ENCODE peak calls at places on chromosomes 16 and 17, in six cellular contexts. K is activated B cell treated with CpG ODN at 0.5 μM for 24 hours, I is psoas muscle, H is Panc1, S is PC-3, G is left cardiac atrium. O is an unnamed sample.

GRCh38 chr17:4017377-4017776 is 53.1 kb upstream of the ATP2A3 start:
- ATAC-seq in K (no peak), G (no peak), I (peak; percentile 61), H (no peak), S (no peak), O (no peak)

GRCh38 chr17:41547921-41548843 is 20.1 kb upstream of the KRT19 start:
- ATAC-seq in H (peak; percentile 86), I (peak; percentile 51), G (peak; percentile 92), K (no peak), S (peak; percentile 79), O (peak; percentile 94)

GRCh38 chr17:80753946-80754345 is 209.3 kb downstream of the RPTOR start:
- ATAC-seq in K (no peak), I (no peak), G (no peak), S (no peak), H (no peak), O (no peak)

GRCh38 chr17:76579281-76579680 is 6.4 kb downstream of the ST6GALNAC2 start:
- ATAC-seq in K (no peak), S (no peak), I (no peak), G (no peak), H (no peak), O (no peak)

GRCh38 chr17:18319604-18320256 is 4.6 kb downstream of the SMCR8 start:
- ATAC-seq in K (no peak), I (no peak), H (no peak), G (no peak), S (peak; percentile 39), O (no peak)

GRCh38 chr16:13070268-13070667 is 168.9 kb downstream of the SHISA9 start:
- ATAC-seq in K (no peak), G (no peak), S (no peak), H (no peak), I (no peak), O (no peak)

GRCh38 chr16:68384293-68385255 is 63.7 kb downstream of the SMPD3 start:
- ATAC-seq in S (no peak), I (peak; percentile 48), H (no peak), G (peak; percentile 10), K (peak; percentile 45), O (no peak)

GRCh38 chr17:72173475-72174116 is 52.8 kb downstream of the SOX9 start:
- ATAC-seq in K (no peak), G (peak; percentile 76), H (no peak), S (no peak), I (no peak), O (no peak)

GRCh38 chr16:22207715-22208360 is 1.8 kb downstream of the EEF2K start:
- ATAC-seq in G (no peak), H (no peak), S (no peak), K (no peak), I (no peak), O (no peak)

GRCh38 chr17:37774508-37774907 is 29.6 kb upstream of the HNF1B start:
- ATAC-seq in K (peak; percentile 93), H (no peak), S (no peak), G (no peak), I (no peak), O (peak; percentile 92)

GRCh38 chr17:46143827-46144236 is 49.4 kb downstream of the KANSL1 start:
- ATAC-seq in I (no peak), H (no peak), S (no peak), G (no peak), K (no peak), O (peak; percentile 4)

GRCh38 chr17:19911033-19911432 is 43.3 kb upstream of the ULK2 start:
- ATAC-seq in K (no peak), H (no peak), I (no peak), S (no peak), G (no peak), O (no peak)